ENCODE peak calls at places on chromosomes 3 and 15, in eight cellular contexts. N, R, U, A, W, Q, M and C are unnamed samples.

GRCh38 chr3:113468536-113468935 is 27.2 kb upstream of the CFAP44 start:
- DNase-seq in N (no peak), R (no peak), U (no peak), A (no peak), W (no peak), Q (no peak), M (no peak), C (no peak)

GRCh38 chr3:3031358-3031757 is 78.8 kb downstream of the IL5RA start:
- DNase-seq in N (no peak), R (no peak), U (no peak), A (no peak), W (no peak), Q (no peak), M (no peak), C (peak; percentile 2)

GRCh38 chr15:70140543-70141375 is 43.0 kb upstream of the TLE3 start:
- DNase-seq in N (peak; percentile 39), R (no peak), U (no peak), A (peak; percentile 32), W (no peak), Q (no peak), M (peak; percentile 55), C (peak; percentile 88)

GRCh38 chr15:49824700-49825099 is 203.9 kb downstream of the DTWD1 start:
- DNase-seq in N (no peak), R (no peak), U (no peak), A (no peak), W (no peak), Q (no peak), M (no peak), C (no peak)

GRCh38 chr3:148233403-148233802 is 464.3 kb upstream of the AGTR1 start:
- DNase-seq in N (no peak), R (no peak), U (peak; percentile 7), A (peak; percentile 18), W (no peak), Q (no peak), M (peak; percentile 38), C (peak; percentile 59)

GRCh38 chr15:73927476-73928240 is 1.4 kb downstream of the LOXL1 start:
- DNase-seq in N (peak; percentile 82), R (peak; percentile 78), U (peak; percentile 78), A (peak; percentile 75), W (peak; percentile 70), Q (no peak), M (peak; percentile 52), C (peak; percentile 46)

GRCh38 chr3:138389841-138390581 is 41.6 kb downstream of the MRAS start:
- DNase-seq in N (no peak), R (peak; percentile 54), U (peak; percentile 83), A (peak; percentile 95), W (no peak), Q (no peak), M (peak; percentile 91), C (peak; percentile 97)

GRCh38 chr3:26559252-26559651 is 63.3 kb upstream of the LRRC3B start:
- DNase-seq in N (no peak), R (no peak), U (no peak), A (no peak), W (no peak), Q (no peak), M (no peak), C (no peak)

GRCh38 chr3:120163816-120164215 is 69.6 kb upstream of the GSK3B start:
- DNase-seq in N (no peak), R (no peak), U (no peak), A (no peak), W (no peak), Q (no peak), M (no peak), C (no peak)

GRCh38 chr3:164450276-164450905 is 627.9 kb downstream of the SI start:
- DNase-seq in N (no peak), R (no peak), U (no peak), A (no peak), W (no peak), Q (no peak), M (peak; percentile 10), C (peak; percentile 43)

GRCh38 chr3:133209871-133210550 is 171.8 kb downstream of the TMEM108 start:
- DNase-seq in N (no peak), R (no peak), U (peak; percentile 2), A (no peak), W (no peak), Q (no peak), M (peak; percentile 15), C (peak; percentile 39)

GRCh38 chr15:62244762-62245161 is 79.7 kb upstream of the C2CD4B start:
- DNase-seq in N (peak; percentile 76), R (no peak), U (no peak), A (no peak), W (no peak), Q (no peak), M (no peak), C (no peak)

GRCh38 chr3:29950232-29950631 is 656.2 kb upstream of the TGFBR2 start:
- DNase-seq in N (no peak), R (no peak), U (no peak), A (no peak), W (no peak), Q (no peak), M (no peak), C (no peak)

GRCh38 chr3:12948891-12949711 is 107.7 kb upstream of the RPL32 start:
- DNase-seq in N (no peak), R (no peak), U (peak; percentile 14), A (peak; percentile 73), W (peak; percentile 24), Q (no peak), M (peak; percentile 58), C (peak; percentile 33)

GRCh38 chr3:12255393-12255792 is 33.5 kb upstream of the PPARG start:
- DNase-seq in N (no peak), R (no peak), U (no peak), A (no peak), W (peak; percentile 15), Q (no peak), M (no peak), C (no peak)

DNA sequence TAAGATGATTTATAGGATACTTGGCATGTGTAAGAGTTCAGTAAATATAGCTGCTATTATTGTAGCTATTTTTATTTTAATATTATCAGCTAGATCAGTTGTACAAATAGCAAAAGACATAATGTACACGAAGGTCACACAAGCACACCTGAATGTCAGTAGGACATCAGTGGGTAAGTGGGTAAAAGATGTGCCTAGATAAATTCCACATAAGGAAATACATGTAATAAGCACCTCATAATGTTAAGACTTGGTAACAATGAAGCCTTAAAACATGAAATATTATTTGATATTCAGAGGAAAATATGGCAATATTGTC is 41.5 kb downstream of the ABHD2 start:
- DNase-seq in N (no peak), R (no peak), U (no peak), A (no peak), W (no peak), Q (no peak), M (no peak), C (no peak)
- TF ChIP-seq CTCF in N (no peak), R (no peak), U (peak; percentile 18), A (no peak), W (no peak), Q (no peak), M (no peak), C (no peak)

GRCh38 chr15:89828324-89829145 is 13.9 kb upstream of the ANPEP start:
- DNase-seq in N (peak; percentile 57), R (no peak), U (no peak), A (no peak), W (peak; percentile 42), Q (no peak), M (peak; percentile 81), C (peak; percentile 47)

GRCh38 chr15:89829616-89830440 is 15.2 kb upstream of the ANPEP start:
- DNase-seq in N (no peak), R (no peak), U (peak; percentile 74), A (no peak), W (no peak), Q (no peak), M (no peak), C (no peak)

GRCh38 chr15:89829161-89829560 is 14.5 kb upstream of the ANPEP start:
- DNase-seq in N (no peak), R (no peak), U (no peak), A (no peak), W (no peak), Q (no peak), M (no peak), C (no peak)

GRCh38 chr15:89827821-89828220 is 13.2 kb upstream of the ANPEP start:
- DNase-seq in N (peak; percentile 55), R (no peak), U (no peak), A (no peak), W (peak; percentile 39), Q (no peak), M (no peak), C (no peak)

GRCh38 chr15:89830622-89831021 is 16.0 kb upstream of the ANPEP start:
- DNase-seq in N (no peak), R (no peak), U (no peak), A (no peak), W (no peak), Q (no peak), M (no peak), C (no peak)
- H3K4me3 ChIP-seq in N (no peak overlapping the region), R (no peak overlapping the region), U (no peak overlapping the region), A (no peak overlapping the region), W (no peak overlapping the region), Q (no peak overlapping the region), M (no peak overlapping the region), C (no peak overlapping the region)

DNA sequence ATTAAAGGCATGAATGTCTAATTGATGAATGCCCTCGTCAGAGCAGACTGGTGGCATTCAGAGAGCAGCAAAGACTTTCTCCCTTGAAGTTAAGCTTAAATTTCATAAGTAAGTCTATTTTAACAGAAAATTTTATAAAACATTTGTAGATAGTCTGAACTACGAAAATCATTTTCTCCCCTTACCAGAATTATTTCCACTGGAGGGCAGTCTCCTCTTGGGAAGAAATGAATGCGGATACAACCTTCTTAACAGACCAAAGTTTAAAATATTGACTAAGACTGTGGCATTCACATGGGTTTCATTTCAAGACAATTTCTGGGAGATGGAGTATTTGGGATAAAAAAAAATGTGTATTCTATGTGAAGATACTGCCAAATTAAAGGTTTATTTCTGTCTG is 669.0 kb downstream of the FHIT start:
- DNase-seq in N (no peak), R (no peak), U (peak; percentile 56), A (no peak), W (no peak), Q (no peak), M (peak; percentile 9), C (peak; percentile 3)
- TF ChIP-seq CTCF in N (no peak), R (no peak), U (peak; percentile 62), A (peak; percentile 25), W (no peak), Q (peak; percentile 21), M (no peak), C (no peak)

DNA sequence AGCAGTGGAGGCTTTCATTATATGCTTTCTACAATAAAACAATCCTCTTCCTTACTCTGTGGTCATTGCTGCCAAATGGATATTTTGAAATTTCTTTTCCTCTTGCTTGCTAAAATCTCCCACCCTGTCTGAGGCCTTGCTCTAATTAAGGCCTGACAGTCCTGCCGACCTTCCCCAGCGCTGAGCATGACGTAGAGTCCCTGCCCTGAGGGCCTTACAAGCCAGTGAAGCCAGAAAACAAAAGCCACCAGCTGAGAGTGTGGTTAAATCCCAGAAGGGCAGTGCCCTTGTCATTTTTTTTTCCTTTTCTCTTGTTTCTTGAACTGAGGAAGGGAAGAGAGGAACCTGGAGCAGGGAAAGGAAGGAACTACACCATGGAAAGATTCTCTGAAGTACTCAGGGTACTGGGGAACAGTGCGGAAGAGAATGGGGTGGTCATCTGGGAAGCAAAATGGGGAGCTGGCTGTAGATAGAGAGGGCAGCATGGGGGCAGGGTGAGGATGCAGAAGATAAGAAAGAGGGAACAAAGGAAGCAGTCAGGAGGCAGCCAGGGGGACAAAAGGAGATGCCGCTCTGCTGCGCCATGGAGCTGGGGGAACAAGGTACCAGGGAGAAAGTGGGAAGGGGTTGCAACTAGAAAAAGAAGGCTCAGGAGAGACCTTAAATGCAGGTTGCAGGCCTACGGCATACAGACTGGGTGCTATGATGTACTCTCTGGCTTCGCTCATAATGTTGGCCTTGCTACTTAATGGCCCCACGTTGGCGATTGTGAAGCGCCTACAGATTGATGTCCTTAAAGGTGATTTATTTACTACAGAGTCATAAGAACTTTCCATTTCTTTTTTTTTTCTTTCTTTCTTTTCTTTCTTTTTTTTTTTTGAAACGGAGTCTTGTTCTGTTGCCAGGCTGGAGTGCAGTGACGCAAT is 25.1 kb downstream of the ZBTB38 start:
- DNase-seq in N (no peak), R (no peak), U (no peak), A (peak; percentile 53), W (no peak), Q (no peak), M (peak; percentile 64), C (no peak)
- H3K4me3 ChIP-seq in N (no peak overlapping the region), R (no peak overlapping the region), U (no peak overlapping the region), A (no peak overlapping the region), W (no peak overlapping the region), Q (peak overlapping the region; percentile 5), M (no peak overlapping the region), C (no peak overlapping the region)